ENCODE peak calls at places on chromosomes 2 and 18, in six cellular contexts. O is HCT116, I is prostate gland, W is ovary, B is transverse colon, G is HepG2. V is an unnamed sample.

GRCh38 chr2:201182650-201183372 is at the start of gene CASP10:
- DNase-seq in B (peak), O (peak), G (peak), W (no peak), I (no peak), V (peak)

GRCh38 chr18:2992995-2993877 is 19.7 kb downstream of the LPIN2 start:
- DNase-seq in B (no peak), O (no peak), W (no peak), G (no peak), I (no peak), V (no peak)

GRCh38 chr2:74856599-74856998 is 22.7 kb downstream of the HK2 start:
- DNase-seq in I (no peak), B (no peak), W (no peak), G (no peak), O (no peak), V (no peak)

GRCh38 chr2:23988371-23988770 is 21.5 kb upstream of the MFSD2B start:
- DNase-seq in W (no peak), B (no peak), I (no peak), G (peak), O (no peak), V (peak)

GRCh38 chr2:44170337-44170736 is 1.7 kb downstream of the PPM1B start:
- DNase-seq in B (no peak), I (peak), G (peak), O (no peak), W (no peak), V (peak)

GRCh38 chr2:167265722-167266121 is 377.4 kb downstream of the XIRP2 start:
- DNase-seq in W (no peak), O (no peak), B (no peak), G (no peak), I (no peak), V (no peak)

GRCh38 chr2:32864761-32865160 is 82.0 kb upstream of the LTBP1 start:
- DNase-seq in G (no peak), W (no peak), O (no peak), I (no peak), B (no peak), V (no peak)

GRCh38 chr2:196927318-196928225 is 1.1 kb upstream of the PGAP1 start:
- DNase-seq in O (no peak), G (peak), W (peak), B (no peak), I (peak), V (peak)

GRCh38 chr18:2441544-2441943 is 129.8 kb downstream of the METTL4 start:
- DNase-seq in I (no peak), B (no peak), O (no peak), W (no peak), G (no peak), V (no peak)

GRCh38 chr2:3902131-3902530 is 198.8 kb downstream of the DCDC2C start:
- DNase-seq in I (no peak), O (no peak), W (no peak), G (no peak), B (no peak), V (no peak)

GRCh38 chr18:48541026-48541746 is 2.4 kb downstream of the CTIF start:
- DNase-seq in G (no peak), O (no peak), B (peak), W (peak), I (peak), V (peak)

GRCh38 chr2:219844756-219845155 is 217.3 kb downstream of the SLC4A3 start:
- DNase-seq in W (no peak), O (no peak), G (no peak), B (no peak), I (no peak), V (no peak)

GRCh38 chr2:223528036-223528435 is 74.1 kb downstream of the SCG2 start:
- DNase-seq in O (no peak), G (no peak), I (no peak), W (no peak), B (no peak), V (no peak)

GRCh38 chr2:133086176-133086575 is 416.2 kb upstream of the LYPD1 start:
- DNase-seq in G (no peak), O (no peak), W (no peak), B (no peak), I (no peak), V (no peak)

GRCh38 chr2:31429040-31429439 is 14.5 kb upstream of the XDH start:
- DNase-seq in I (no peak), W (no peak), O (no peak), G (no peak), B (no peak), V (no peak)

GRCh38 chr18:24019641-24020331 is 5.2 kb downstream of the TTC39C start:
- DNase-seq in B (no peak), G (no peak), O (no peak), I (no peak), W (no peak), V (no peak)

GRCh38 chr2:136118819-136119716 is 1.1 kb upstream of the CXCR4 start:
- DNase-seq in G (no peak), B (peak), W (no peak), O (no peak), I (peak), V (peak)
- TF ChIP-seq POLR2A in G (no peak), B (peak), W (no peak), O (no peak), I (no peak), V (no peak)

GRCh38 chr2:61537590-61538178 is 472 bp downstream of the XPO1 start:
- DNase-seq in W (peak), G (no peak), O (no peak), I (no peak), B (no peak), V (no peak)
- TF ChIP-seq POLR2A in W (no peak), G (no peak), O (peak), I (no peak), B (no peak), V (no peak)

GRCh38 chr2:205990104-205990503 is 95.9 kb downstream of the INO80D start:
- DNase-seq in W (no peak), B (no peak), I (no peak), G (no peak), O (no peak), V (no peak)

GRCh38 chr2:205988274-205988673 is 97.7 kb downstream of the INO80D start:
- DNase-seq in I (no peak), G (no peak), B (no peak), O (no peak), W (no peak), V (no peak)

GRCh38 chr2:205989291-205990071 is 96.5 kb downstream of the INO80D start:
- DNase-seq in B (no peak), G (peak), W (no peak), O (no peak), I (no peak), V (no peak)

GRCh38 chr2:205982776-205983327 is 103.1 kb downstream of the INO80D start:
- DNase-seq in O (no peak), B (no peak), G (no peak), I (no peak), W (no peak), V (no peak)

GRCh38 chr2:205984381-205984780 is 101.6 kb downstream of the INO80D start:
- DNase-seq in G (no peak), I (no peak), B (no peak), O (no peak), W (no peak), V (no peak)
- TF ChIP-seq POLR2A in G (no peak), I (no peak), B (no peak), O (no peak), W (no peak), V (no peak)

DNA sequence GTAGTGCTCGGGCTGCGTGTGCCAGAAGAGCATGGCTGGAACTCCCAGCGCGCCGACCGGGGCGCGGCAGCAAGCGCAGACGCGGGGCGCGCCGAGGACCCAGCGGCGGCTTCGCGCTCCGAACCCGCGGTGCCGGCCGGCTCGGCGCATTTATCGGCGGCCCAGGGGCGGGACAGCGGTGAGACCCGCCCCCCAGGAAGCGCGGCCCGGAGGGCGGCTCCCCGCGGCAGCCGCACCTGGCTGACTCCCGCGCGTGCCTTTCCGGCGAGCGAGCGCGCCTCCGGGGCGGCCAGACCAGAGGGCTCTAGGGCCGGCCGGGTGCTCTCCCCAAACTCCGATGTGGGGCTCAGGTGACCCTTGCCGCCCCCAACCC is at the start of gene TFCP2L1:
- DNase-seq in O (no peak), B (peak), W (no peak), G (no peak), I (peak), V (peak)
- TF ChIP-seq POLR2A in O (peak), B (peak), W (no peak), G (no peak), I (peak), V (no peak)